ENCODE peak calls at places on chromosomes 4 and X, in four cellular contexts. One of them, this sample, is unnamed.

GRCh38 chr4:158255727-158256324 is 45.5 kb downstream of the TMEM144 start:
- DNase-seq in NCI-H1694 treated with DMSO at 0.1 percent for 48 hours: peak
- DNase-seq in SW 1271: peak
- DNase-seq in mesothelial cell of epicardium: no peak
- DNase-seq in this sample: no peak

GRCh38 chrX:19554786-19555185 is 39.5 kb upstream of the MAP3K15 start:
- DNase-seq in SW 1271: no peak
- DNase-seq in NCI-H1694 treated with DMSO at 0.1 percent for 48 hours: no peak
- DNase-seq in mesothelial cell of epicardium: no peak
- DNase-seq in this sample: no peak

GRCh38 chr4:40264995-40265909 is 68.4 kb downstream of the RHOH start:
- DNase-seq in SW 1271: no peak
- DNase-seq in NCI-H1694 treated with DMSO at 0.1 percent for 48 hours: no peak
- DNase-seq in mesothelial cell of epicardium: peak
- DNase-seq in this sample: no peak

GRCh38 chr4:110780538-110780937 is 157.7 kb upstream of the PITX2 start:
- DNase-seq in SW 1271: no peak
- DNase-seq in mesothelial cell of epicardium: no peak
- DNase-seq in NCI-H1694 treated with DMSO at 0.1 percent for 48 hours: no peak
- DNase-seq in this sample: no peak

GRCh38 chr4:168384437-168385141 is 66.0 kb upstream of the DDX60 start:
- DNase-seq in NCI-H1694 treated with DMSO at 0.1 percent for 48 hours: no peak
- DNase-seq in mesothelial cell of epicardium: no peak
- DNase-seq in SW 1271: no peak
- DNase-seq in this sample: no peak

GRCh38 chr4:168550071-168550766 is 53.4 kb downstream of the PALLD start:
- DNase-seq in SW 1271: no peak
- DNase-seq in mesothelial cell of epicardium: no peak
- DNase-seq in NCI-H1694 treated with DMSO at 0.1 percent for 48 hours: no peak
- DNase-seq in this sample: no peak

GRCh38 chrX:134294548-134294947 is 57.6 kb downstream of the CCDC160 start:
- DNase-seq in SW 1271: no peak
- DNase-seq in NCI-H1694 treated with DMSO at 0.1 percent for 48 hours: no peak
- DNase-seq in mesothelial cell of epicardium: no peak
- DNase-seq in this sample: no peak

GRCh38 chr4:75195111-75195510 is 262.2 kb downstream of the PARM1 start:
- DNase-seq in SW 1271: no peak
- DNase-seq in mesothelial cell of epicardium: no peak
- DNase-seq in NCI-H1694 treated with DMSO at 0.1 percent for 48 hours: no peak
- DNase-seq in this sample: no peak

GRCh38 chr4:157838366-157838765 is 334.5 kb downstream of the GASK1B start:
- DNase-seq in mesothelial cell of epicardium: no peak
- DNase-seq in NCI-H1694 treated with DMSO at 0.1 percent for 48 hours: no peak
- DNase-seq in SW 1271: no peak
- DNase-seq in this sample: no peak

GRCh38 chrX:40172169-40172979 is 74.6 kb upstream of the BCOR start:
- DNase-seq in SW 1271: no peak
- DNase-seq in mesothelial cell of epicardium: no peak
- DNase-seq in NCI-H1694 treated with DMSO at 0.1 percent for 48 hours: no peak
- DNase-seq in this sample: peak

GRCh38 chr4:78956979-78957378 is 17.7 kb upstream of the PAQR3 start:
- DNase-seq in NCI-H1694 treated with DMSO at 0.1 percent for 48 hours: no peak
- DNase-seq in mesothelial cell of epicardium: no peak
- DNase-seq in SW 1271: no peak
- DNase-seq in this sample: no peak

GRCh38 chr4:23839279-23839678 is 50.6 kb downstream of the PPARGC1A start:
- DNase-seq in mesothelial cell of epicardium: no peak
- DNase-seq in SW 1271: no peak
- DNase-seq in NCI-H1694 treated with DMSO at 0.1 percent for 48 hours: no peak
- DNase-seq in this sample: no peak

GRCh38 chrX:1500701-1501624 is 36.0 kb downstream of the P2RY8 start:
- DNase-seq in NCI-H1694 treated with DMSO at 0.1 percent for 48 hours: no peak
- DNase-seq in SW 1271: no peak
- DNase-seq in mesothelial cell of epicardium: no peak
- DNase-seq in this sample: no peak

GRCh38 chr4:170234800-170235199 is 145.0 kb upstream of the AADAT start:
- DNase-seq in mesothelial cell of epicardium: no peak
- DNase-seq in NCI-H1694 treated with DMSO at 0.1 percent for 48 hours: no peak
- DNase-seq in SW 1271: no peak
- DNase-seq in this sample: no peak

GRCh38 chrX:120769576-120770341 is 105.9 kb downstream of the CT47B1 start:
- DNase-seq in SW 1271: peak
- DNase-seq in NCI-H1694 treated with DMSO at 0.1 percent for 48 hours: peak
- DNase-seq in mesothelial cell of epicardium: no peak
- DNase-seq in this sample: no peak

GRCh38 chr4:188372856-188373255 is 233.6 kb downstream of the TRIML1 start:
- DNase-seq in SW 1271: no peak
- DNase-seq in NCI-H1694 treated with DMSO at 0.1 percent for 48 hours: no peak
- DNase-seq in mesothelial cell of epicardium: no peak
- DNase-seq in this sample: no peak

GRCh38 chrX:71859637-71860036 is 51.0 kb upstream of the NHSL2 start:
- DNase-seq in mesothelial cell of epicardium: no peak
- DNase-seq in NCI-H1694 treated with DMSO at 0.1 percent for 48 hours: peak
- DNase-seq in SW 1271: peak
- DNase-seq in this sample: no peak

GRCh38 chrX:13747836-13748235 is 13.3 kb downstream of the OFD1 start:
- DNase-seq in NCI-H1694 treated with DMSO at 0.1 percent for 48 hours: no peak
- DNase-seq in mesothelial cell of epicardium: no peak
- DNase-seq in SW 1271: no peak
- DNase-seq in this sample: no peak

GRCh38 chr4:94834496-94834895 is 76.7 kb downstream of the BMPR1B start:
- DNase-seq in mesothelial cell of epicardium: no peak
- DNase-seq in SW 1271: no peak
- DNase-seq in NCI-H1694 treated with DMSO at 0.1 percent for 48 hours: no peak
- DNase-seq in this sample: no peak

GRCh38 chr4:30950737-30951136 is 230.6 kb downstream of the PCDH7 start:
- DNase-seq in mesothelial cell of epicardium: no peak
- DNase-seq in SW 1271: no peak
- DNase-seq in NCI-H1694 treated with DMSO at 0.1 percent for 48 hours: no peak
- DNase-seq in this sample: no peak

GRCh38 chr4:158163941-158164665 is 8.7 kb downstream of the GASK1B start:
- DNase-seq in NCI-H1694 treated with DMSO at 0.1 percent for 48 hours: no peak
- DNase-seq in mesothelial cell of epicardium: no peak
- DNase-seq in SW 1271: no peak
- DNase-seq in this sample: no peak

GRCh38 chrX:46407753-46408130 is 137.5 kb downstream of the ZNF674 start:
- DNase-seq in SW 1271: no peak
- DNase-seq in mesothelial cell of epicardium: no peak
- DNase-seq in NCI-H1694 treated with DMSO at 0.1 percent for 48 hours: no peak
- DNase-seq in this sample: no peak

This sample was measured in upper lobe of left lung.